ENCODE peak calls at places on chromosomes 16 and 17, in eight cellular contexts. K, H, E, S, M, I, T and U are unnamed samples.
A peak's percentile ranks its signal among the peaks of the same experiment; 100 is the strongest.

GRCh38 chr17:885971-886571 is 93.5 kb downstream of the NXN start:
- DNase-seq in K (peak; percentile 45), I (no peak), T (no peak), E (peak; percentile 43), M (no peak), S (no peak), H (peak; percentile 85), U (peak; percentile 52)

GRCh38 chr17:21214777-21215541 is 998 bp upstream of the TMEM11 start:
- DNase-seq in H (peak; percentile 35), E (peak; percentile 13), M (no peak), K (no peak), I (peak; percentile 72), S (no peak), T (no peak), U (peak; percentile 25)

GRCh38 chr16:13313351-13313750 is 412.0 kb downstream of the SHISA9 start:
- DNase-seq in I (no peak), S (no peak), M (no peak), E (no peak), K (no peak), T (no peak), H (no peak), U (peak; percentile 70)

GRCh38 chr16:49923411-49923810 is 67.5 kb upstream of the ZNF423 start:
- DNase-seq in S (no peak), K (no peak), E (no peak), T (no peak), M (no peak), I (no peak), H (no peak), U (no peak)

GRCh38 chr17:76317535-76317934 is 9.5 kb upstream of the QRICH2 start:
- DNase-seq in E (no peak), S (no peak), I (no peak), H (no peak), M (no peak), T (no peak), K (no peak), U (no peak)

GRCh38 chr16:87297918-87298631 is 19.1 kb downstream of the C16orf95 start:
- DNase-seq in K (no peak), S (no peak), I (peak; percentile 85), E (peak; percentile 18), M (no peak), H (no peak), T (no peak), U (peak; percentile 21)

GRCh38 chr17:43385046-43385831 is 13.6 kb upstream of the ARL4D start:
- DNase-seq in H (no peak), I (no peak), T (no peak), E (no peak), S (no peak), M (no peak), K (no peak), U (no peak)

GRCh38 chr16:64964126-64964540 is 157.7 kb downstream of the CDH11 start:
- DNase-seq in M (peak; percentile 23), H (no peak), K (no peak), T (peak; percentile 49), S (no peak), I (no peak), E (peak; percentile 41), U (peak; percentile 67)

GRCh38 chr17:47204722-47205418 is 4.3 kb upstream of the MYL4 start:
- DNase-seq in T (no peak), M (no peak), H (peak; percentile 38), K (no peak), E (peak; percentile 43), I (no peak), S (peak; percentile 66), U (peak; percentile 75)

GRCh38 chr17:63545302-63545928 is 4.9 kb upstream of the DCAF7 start:
- DNase-seq in T (no peak), E (no peak), H (no peak), S (no peak), M (no peak), K (no peak), I (no peak), U (no peak)

GRCh38 chr16:8886593-8887437 is 4.7 kb downstream of the LITAFD start:
- DNase-seq in T (no peak), S (no peak), H (no peak), E (no peak), I (no peak), K (no peak), M (no peak), U (no peak)

GRCh38 chr17:1002412-1002753 is 5.5 kb downstream of the TIMM22 start:
- DNase-seq in M (no peak), S (no peak), T (no peak), I (no peak), E (peak; percentile 84), K (no peak), H (no peak), U (peak; percentile 72)

GRCh38 chr17:7590743-7591142 is 849 bp upstream of the SOX15 start:
- DNase-seq in H (no peak), I (peak; percentile 92), E (peak; percentile 51), K (no peak), T (no peak), M (no peak), S (peak; percentile 64), U (peak; percentile 65)

GRCh38 chr16:73027655-73028220 is 20.2 kb downstream of the ZFHX3 start:
- DNase-seq in K (no peak), M (no peak), T (no peak), S (no peak), E (no peak), I (no peak), H (no peak), U (no peak)

GRCh38 chr17:47970725-47971511 is at the start of gene CDK5RAP3:
- DNase-seq in K (peak; percentile 100), I (peak; percentile 100), H (peak; percentile 100), E (peak; percentile 99), T (peak; percentile 89), M (peak; percentile 98), S (peak; percentile 97), U (peak; percentile 99)

GRCh38 chr17:64983708-64984107 is 64.4 kb upstream of the LRRC37A3 start:
- DNase-seq in S (no peak), K (no peak), M (no peak), H (no peak), E (no peak), I (no peak), T (no peak), U (no peak)

DNA sequence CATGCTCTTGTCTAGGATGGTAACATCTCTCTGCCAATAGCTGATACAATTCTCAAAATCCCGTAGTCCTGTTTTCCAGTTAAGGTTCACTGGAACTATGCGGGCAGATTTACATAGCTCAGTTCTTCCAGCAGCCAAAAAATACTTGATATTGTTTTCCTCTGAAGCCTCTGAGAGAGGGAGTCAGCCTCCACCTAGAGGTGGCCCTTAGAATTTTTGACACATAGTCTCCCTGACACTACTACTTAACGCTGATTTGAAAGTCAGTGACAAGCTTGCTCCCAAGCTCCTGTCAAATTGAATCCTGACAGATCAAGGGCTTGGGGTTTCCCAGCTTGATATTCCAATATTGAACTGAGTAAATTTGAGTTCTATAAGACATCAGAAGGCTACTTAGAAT is 1780.1 kb downstream of the TP53TG3F start:
- DNase-seq in T (no peak), M (no peak), K (no peak), I (no peak), E (no peak), H (no peak), S (peak; percentile 33), U (no peak)
- H3K4me3 ChIP-seq in T (no peak overlapping the region), M (no peak overlapping the region), K (no peak overlapping the region), I (no peak overlapping the region), E (no peak overlapping the region), H (no peak overlapping the region), S (no peak overlapping the region), U (no peak overlapping the region)

DNA sequence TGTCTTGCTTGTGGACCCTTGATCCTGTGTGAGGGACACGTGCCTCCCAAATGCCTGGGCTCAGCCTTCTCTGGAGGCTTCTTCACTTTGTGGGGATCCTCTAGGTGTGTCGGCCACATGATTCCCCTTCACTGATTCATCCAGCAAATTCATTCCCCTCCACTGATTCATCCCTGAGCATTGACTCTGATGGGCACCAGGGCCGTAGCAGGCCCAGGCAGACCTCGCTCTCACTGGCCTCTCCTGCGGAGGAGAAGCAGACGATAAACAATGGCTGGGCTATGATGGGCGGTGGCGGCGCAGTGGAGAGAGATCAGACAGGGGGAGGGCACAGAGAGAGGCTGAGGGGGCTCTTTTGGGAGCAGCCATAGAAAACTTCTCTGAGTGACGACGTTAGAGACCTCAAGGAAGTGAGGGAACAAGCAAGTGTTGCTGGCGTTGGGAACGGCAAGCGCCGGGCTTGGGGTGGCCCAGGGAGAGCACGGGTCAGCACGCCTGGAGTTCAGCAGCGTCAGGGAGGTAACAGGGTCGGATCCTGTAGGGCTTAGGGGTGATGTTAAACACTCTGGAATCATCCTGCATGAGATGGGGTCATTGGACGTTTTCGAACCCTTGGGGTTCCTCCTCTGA is 17.5 kb upstream of the RPTOR start:
- DNase-seq in H (no peak), I (no peak), S (no peak), M (no peak), E (no peak), K (no peak), T (no peak), U (no peak)
- H3K4me3 ChIP-seq in H (no peak overlapping the region), I (no peak overlapping the region), S (no peak overlapping the region), M (no peak overlapping the region), E (no peak overlapping the region), K (no peak overlapping the region), T (no peak overlapping the region), U (no peak overlapping the region)

GRCh38 chr17:27105636-27106035 is 188.3 kb upstream of the WSB1 start:
- DNase-seq in I (no peak), T (no peak), E (no peak), K (no peak), H (no peak), S (no peak), M (no peak), U (no peak)
- H3K4me3 ChIP-seq in I (no peak overlapping the region), T (no peak overlapping the region), E (no peak overlapping the region), K (no peak overlapping the region), H (no peak overlapping the region), S (no peak overlapping the region), M (no peak overlapping the region), U (no peak overlapping the region)

GRCh38 chr17:80388175-80388574 is 26.8 kb upstream of the ENDOV start:
- DNase-seq in T (no peak), K (no peak), H (no peak), M (no peak), I (no peak), E (no peak), S (no peak), U (no peak)

GRCh38 chr17:80384078-80384960 is 30.6 kb upstream of the ENDOV start:
- DNase-seq in H (no peak), I (no peak), E (no peak), S (no peak), M (no peak), T (no peak), K (no peak), U (no peak)

GRCh38 chr17:80385046-80385445 is 29.9 kb upstream of the ENDOV start:
- DNase-seq in S (no peak), T (no peak), H (no peak), M (no peak), K (no peak), I (no peak), E (no peak), U (no peak)

GRCh38 chr17:80387071-80387470 is 27.9 kb upstream of the ENDOV start:
- DNase-seq in E (no peak), M (no peak), I (no peak), S (no peak), K (no peak), H (no peak), T (no peak), U (no peak)

DNA sequence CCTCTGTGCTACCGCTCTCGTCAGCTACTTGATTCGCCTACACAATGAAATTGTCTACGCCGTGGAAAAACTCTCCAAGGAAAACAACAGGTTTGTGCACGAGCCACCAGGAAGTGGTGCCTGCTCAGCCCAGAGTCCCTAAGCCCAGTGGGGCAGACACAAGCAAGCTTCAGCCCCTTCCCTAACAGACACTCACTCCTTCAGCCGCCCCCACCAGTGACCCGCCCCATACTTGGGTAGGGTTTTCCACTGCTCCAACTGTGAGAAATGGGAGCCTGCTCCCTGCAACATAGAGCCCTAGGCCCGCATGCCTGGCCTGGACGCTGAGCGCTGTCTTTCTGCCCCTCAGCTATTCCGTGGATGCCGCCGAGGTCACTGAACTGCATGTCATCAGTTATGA is 28.6 kb upstream of the ENDOV start:
- DNase-seq in E (no peak), K (no peak), S (no peak), T (no peak), M (no peak), H (no peak), I (no peak), U (no peak)
- H3K4me3 ChIP-seq in E (no peak overlapping the region), K (no peak overlapping the region), S (no peak overlapping the region), T (no peak overlapping the region), M (no peak overlapping the region), H (no peak overlapping the region), I (no peak overlapping the region), U (no peak overlapping the region)